ENCODE peak calls at places on chromosomes 3 and 15, in six cellular contexts. K is HEK293T, S is memory B cell, Z is ureter, W is AG09319, T is NCI-H1092. C is an unnamed sample.

GRCh38 chr15:44215594-44215993 is 20.5 kb upstream of the FRMD5 start:
- DNase-seq in W (peak), T (no peak), K (no peak), S (no peak), Z (no peak), C (peak)

GRCh38 chr3:52471371-52472238 is 16.2 kb downstream of the NISCH start:
- DNase-seq in Z (peak), S (peak), T (no peak), W (no peak), K (peak), C (peak)

GRCh38 chr3:180295811-180296210 is 259.1 kb upstream of the PEX5L start:
- DNase-seq in S (no peak), T (no peak), K (no peak), W (no peak), Z (no peak), C (no peak)

GRCh38 chr3:196686436-196686835 is 25.6 kb downstream of the CEP19 start:
- DNase-seq in Z (no peak), T (no peak), W (no peak), K (no peak), S (no peak), C (no peak)

GRCh38 chr15:89526601-89527441 is 30.4 kb upstream of the RHCG start:
- DNase-seq in T (no peak), W (no peak), S (no peak), K (no peak), Z (no peak), C (no peak)

GRCh38 chr3:100992086-100993033 is 861 bp downstream of the ABI3BP start:
- DNase-seq in Z (no peak), W (no peak), K (peak), S (no peak), T (no peak), C (no peak)

GRCh38 chr3:16427309-16427965 is 86.1 kb downstream of the RFTN1 start:
- DNase-seq in Z (no peak), S (no peak), K (no peak), T (no peak), W (peak), C (no peak)

GRCh38 chr15:67776600-67776999 is 48.7 kb upstream of the SKOR1 start:
- DNase-seq in S (no peak), K (no peak), T (no peak), W (no peak), Z (no peak), C (no peak)

GRCh38 chr3:57158813-57159678 is 6.1 kb downstream of the IL17RD start:
- DNase-seq in T (no peak), K (no peak), Z (no peak), W (no peak), S (no peak), C (peak)

GRCh38 chr15:101156509-101157159 is 95.2 kb downstream of the CHSY1 start:
- DNase-seq in S (peak), Z (no peak), T (no peak), K (no peak), W (no peak), C (no peak)

GRCh38 chr15:87704276-87704675 is 552.3 kb downstream of the NTRK3 start:
- DNase-seq in S (no peak), Z (no peak), K (peak), T (no peak), W (no peak), C (no peak)

GRCh38 chr3:354433-354832 is 157.9 kb downstream of the CHL1 start:
- DNase-seq in K (peak), W (no peak), S (peak), Z (no peak), T (peak), C (peak)

GRCh38 chr3:179811321-179812095 is 158.7 kb downstream of the USP13 start:
- DNase-seq in S (peak), Z (no peak), W (peak), T (peak), K (peak), C (peak)

GRCh38 chr3:38480930-38481329 is 15.2 kb upstream of the EXOG start:
- DNase-seq in K (no peak), Z (no peak), W (no peak), T (no peak), S (no peak), C (no peak)

GRCh38 chr15:77897896-77898406 is 179.6 kb downstream of the TBC1D2B start:
- DNase-seq in T (no peak), Z (no peak), K (no peak), W (no peak), S (no peak), C (no peak)

GRCh38 chr15:26358708-26359107 is 414.2 kb downstream of the GABRB3 start:
- DNase-seq in Z (no peak), W (no peak), K (no peak), T (no peak), S (no peak), C (no peak)

C was measured in H4.